ENCODE peak calls at places on chromosomes 4 and X, in ten cellular contexts. M is thyroid gland, X is fibroblast of lung, K is HL-60, O is mammary epithelial cell, D is foreskin keratinocyte, S is PC-3, H is esophagus squamous epithelium, R is endodermal cell, C is testis. F is an unnamed sample.

GRCh38 chr4:3339566-3339965 is 46.7 kb downstream of the RGS12 start:
- DNase-seq in M (no peak), X (no peak), K (no peak), O (no peak), D (no peak), S (no peak), H (no peak), R (no peak), C (no peak), F (no peak)

GRCh38 chr4:40403079-40403478 is 67.9 kb downstream of the CHRNA9 start:
- DNase-seq in M (no peak), X (no peak), K (no peak), O (no peak), D (no peak), S (no peak), H (no peak), R (no peak), C (no peak), F (no peak)

GRCh38 chr4:26252349-26252748 is 68.5 kb upstream of the RBPJ start:
- DNase-seq in M (no peak), X (no peak), K (no peak), O (no peak), D (no peak), S (peak), H (no peak), R (no peak), C (no peak), F (peak)

GRCh38 chrX:133838761-133839676 is 146.4 kb downstream of the GPC3 start:
- DNase-seq in M (no peak), X (peak), K (no peak), O (peak), D (no peak), S (peak), H (no peak), R (peak), C (peak), F (no peak)

GRCh38 chr4:8095956-8096689 is 62.5 kb downstream of the ABLIM2 start:
- DNase-seq in M (no peak), X (no peak), K (no peak), O (no peak), D (no peak), S (peak), H (no peak), R (no peak), C (no peak), F (no peak)

GRCh38 chrX:67346225-67346624 is 197.6 kb upstream of the AR start:
- DNase-seq in M (no peak), X (no peak), K (no peak), O (no peak), D (no peak), S (no peak), H (no peak), R (no peak), C (no peak), F (no peak)

GRCh38 chr4:158571736-158572135 is 50.1 kb downstream of the RXFP1 start:
- DNase-seq in M (no peak), X (no peak), K (no peak), O (no peak), D (no peak), S (no peak), H (no peak), R (peak), C (no peak), F (no peak)

GRCh38 chr4:20393486-20394100 is 141.9 kb downstream of the SLIT2 start:
- DNase-seq in M (no peak), X (no peak), K (no peak), O (no peak), D (no peak), S (no peak), H (no peak), R (no peak), C (no peak), F (no peak)

GRCh38 chr4:128461300-128462103 is 173.9 kb upstream of the PGRMC2 start:
- DNase-seq in M (peak), X (peak), K (no peak), O (peak), D (no peak), S (peak), H (no peak), R (peak), C (peak), F (peak)

GRCh38 chr4:72592076-72592475 is 23.1 kb upstream of the ADAMTS3 start:
- DNase-seq in M (no peak), X (no peak), K (no peak), O (no peak), D (no peak), S (no peak), H (no peak), R (no peak), C (no peak), F (no peak)

GRCh38 chr4:140065393-140065792 is 88.6 kb downstream of the MAML3 start:
- DNase-seq in M (no peak), X (no peak), K (no peak), O (no peak), D (no peak), S (no peak), H (no peak), R (no peak), C (no peak), F (no peak)

GRCh38 chr4:140059159-140059558 is 94.8 kb downstream of the MAML3 start:
- DNase-seq in M (peak), X (peak), K (no peak), O (peak), D (no peak), S (no peak), H (no peak), R (no peak), C (no peak), F (no peak)

GRCh38 chr4:140057693-140058092 is 96.3 kb downstream of the MAML3 start:
- DNase-seq in M (peak), X (no peak), K (no peak), O (no peak), D (no peak), S (no peak), H (no peak), R (no peak), C (no peak), F (no peak)

GRCh38 chr4:140061883-140062282 is 92.1 kb downstream of the MAML3 start:
- DNase-seq in M (no peak), X (no peak), K (no peak), O (peak), D (no peak), S (no peak), H (no peak), R (no peak), C (no peak), F (no peak)

DNA sequence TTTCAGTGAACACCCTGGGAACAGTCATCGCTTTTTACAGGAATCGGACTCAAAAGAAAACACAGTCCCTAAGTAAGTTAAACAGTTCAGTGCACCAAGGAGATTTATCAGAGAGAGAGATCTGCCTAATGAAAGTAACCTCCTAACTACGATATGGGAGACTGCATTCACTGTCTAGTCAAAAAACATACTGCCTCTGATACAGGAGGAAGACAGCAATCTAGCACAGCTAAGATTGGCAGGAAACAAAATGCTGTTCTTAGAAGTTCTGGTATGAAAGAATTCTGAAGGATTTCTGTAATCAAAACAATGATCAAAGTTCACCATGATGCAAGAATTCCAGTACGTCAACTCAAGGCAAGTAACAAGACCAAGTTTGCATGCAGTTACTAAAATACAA is 92.8 kb downstream of the MAML3 start:
- DNase-seq in M (no peak), X (peak), K (no peak), O (no peak), D (no peak), S (no peak), H (no peak), R (no peak), C (no peak), F (peak)
- H3K27ac ChIP-seq in M (peak), X (peak), K (no peak), O (no peak), D (no peak), S (no peak), H (no peak), R (no peak), C (no peak), F (peak)

GRCh38 chrX:84339507-84340364 is 151.7 kb upstream of the RPS6KA6 start:
- DNase-seq in M (no peak), X (peak), K (no peak), O (peak), D (no peak), S (peak), H (no peak), R (no peak), C (no peak), F (no peak)
- TF ChIP-seq CTCF in M (peak), X (peak), K (peak), O (peak), D (peak), S (peak), H (peak), R (peak), C (peak), F (peak)

DNA sequence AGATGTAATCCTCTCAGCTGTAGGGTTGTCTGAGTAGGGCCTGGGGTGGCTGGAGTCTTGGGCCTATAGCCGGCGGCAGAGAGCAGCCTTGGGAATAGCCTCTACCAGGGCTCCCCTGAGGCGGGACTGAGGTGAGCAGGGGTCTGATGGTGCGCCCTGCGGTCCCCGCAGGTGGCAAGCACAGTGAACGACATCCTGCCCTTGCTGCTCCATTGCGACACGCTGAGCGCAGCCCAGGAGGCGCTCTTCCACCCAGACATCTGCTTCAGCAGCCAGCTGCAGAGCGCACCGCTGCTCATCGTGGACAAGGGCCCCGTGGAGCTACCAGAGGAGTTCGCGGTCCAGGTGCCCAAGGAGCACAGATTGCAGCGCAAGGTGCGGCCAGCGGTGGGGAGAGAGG is 317.0 kb downstream of the ADGRL3 start:
- DNase-seq in M (no peak), X (no peak), K (no peak), O (no peak), D (no peak), S (no peak), H (no peak), R (peak), C (no peak), F (no peak)
- H3K27ac ChIP-seq in M (no peak), X (no peak), K (no peak), O (no peak), D (no peak), S (no peak), H (no peak), R (no peak), C (no peak), F (no peak)

DNA sequence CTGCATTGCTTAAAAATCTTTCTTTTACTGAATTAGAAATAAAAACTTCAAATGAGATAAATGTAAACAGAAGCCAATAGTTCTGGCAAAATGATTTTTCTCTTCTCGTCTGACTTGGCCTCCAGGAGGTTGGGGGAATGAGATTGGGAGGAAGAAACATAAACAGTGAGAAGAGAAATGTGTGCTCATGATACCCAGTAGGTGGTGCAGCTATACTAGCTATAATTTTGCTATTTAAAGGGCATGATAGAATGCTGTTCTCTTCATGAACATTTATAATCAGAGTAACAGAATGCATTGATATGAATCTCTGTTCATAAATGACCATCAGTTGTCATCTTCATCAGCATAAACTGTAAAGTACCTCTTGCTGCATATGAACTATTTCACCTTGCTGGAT is 85.5 kb downstream of the TACR3 start:
- DNase-seq in M (no peak), X (no peak), K (no peak), O (no peak), D (no peak), S (peak), H (no peak), R (no peak), C (no peak), F (no peak)
- TF ChIP-seq CTCF in M (peak), X (no peak), K (no peak), O (peak), D (no peak), S (peak), H (no peak), R (peak), C (no peak), F (no peak)

GRCh38 chr4:6859543-6859942 is 50.1 kb upstream of the TBC1D14 start:
- DNase-seq in M (no peak), X (no peak), K (no peak), O (no peak), D (no peak), S (no peak), H (no peak), R (no peak), C (no peak), F (no peak)
- H3K27ac ChIP-seq in M (no peak), X (no peak), K (no peak), O (no peak), D (no peak), S (no peak), H (no peak), R (no peak), C (peak), F (no peak)

DNA sequence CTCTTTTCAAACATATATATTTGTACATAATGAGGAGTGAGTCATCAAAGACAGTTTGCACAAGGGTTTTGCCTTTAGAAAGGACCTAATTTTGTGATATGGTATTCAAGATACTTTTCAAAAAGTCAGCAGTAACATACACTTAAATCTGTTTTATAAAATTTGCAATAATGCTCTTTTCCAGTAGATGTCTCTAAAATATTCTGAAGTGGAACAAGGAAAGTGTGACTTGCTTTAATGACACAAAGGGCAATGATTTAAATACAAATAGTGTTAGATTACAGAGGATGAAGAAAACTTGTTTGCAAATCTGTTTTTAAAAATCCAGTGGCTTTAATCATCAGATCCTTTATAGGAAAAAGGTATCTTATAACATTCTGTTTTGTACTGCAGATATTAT is 20.0 kb downstream of the MMRN1 start:
- DNase-seq in M (no peak), X (no peak), K (no peak), O (no peak), D (no peak), S (peak), H (no peak), R (no peak), C (no peak), F (no peak)
- TF ChIP-seq CTCF in M (peak), X (no peak), K (no peak), O (no peak), D (peak), S (peak), H (no peak), R (no peak), C (no peak), F (no peak)

DNA sequence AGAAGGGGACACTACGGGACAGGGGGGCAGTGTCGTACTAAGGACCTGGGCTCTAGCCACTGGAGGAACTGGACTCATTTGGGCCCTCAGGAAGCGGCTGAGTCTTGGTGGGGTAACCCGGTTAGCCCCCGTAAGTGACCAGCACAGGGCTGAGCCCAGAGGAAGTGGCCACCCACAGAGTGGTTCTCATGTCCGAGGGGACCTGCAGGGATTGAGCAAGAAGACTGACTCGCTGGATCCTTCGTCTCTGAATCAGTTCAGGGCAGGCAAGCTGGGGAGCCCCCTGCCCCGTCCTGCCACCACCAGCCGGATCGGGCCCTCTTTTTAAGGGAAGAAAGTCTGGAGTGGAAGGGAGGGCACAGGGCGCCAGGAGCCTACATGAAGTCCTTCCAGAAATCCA is 719 bp upstream of the BGN start:
- DNase-seq in M (no peak), X (no peak), K (no peak), O (no peak), D (no peak), S (no peak), H (no peak), R (no peak), C (no peak), F (no peak)
- H3K27ac ChIP-seq in M (peak), X (no peak), K (no peak), O (no peak), D (no peak), S (no peak), H (peak), R (no peak), C (no peak), F (no peak)

GRCh38 chr4:106691749-106692148 is 323.2 kb upstream of the GIMD1 start:
- DNase-seq in M (no peak), X (no peak), K (no peak), O (no peak), D (no peak), S (no peak), H (no peak), R (no peak), C (no peak), F (peak)
- TF ChIP-seq CTCF in M (no peak), X (no peak), K (no peak), O (peak), D (peak), S (peak), H (no peak), R (peak), C (no peak), F (peak)

F was measured in brain microvascular endothelial cell.